ENCODE peak calls at places on chromosomes 2 and 18, in six cellular contexts. R is naive B cell; N is RWPE2; F is Panc1; X is stimulated activated naive CD8-positive, alpha-beta T cell treated with anti-CD3 and anti-CD28 coated beads, Interleukin-15, amount 100 ng/mL, for 72 hours; C is activated naive CD4-positive, alpha-beta T cell treated with anti-CD3 and anti-CD28 coated beads, Interleukin-2, amount 50 U/mL, for 72 hours. D is an unnamed sample.

GRCh38 chr2:23449413-23449812 is 64.4 kb downstream of the KLHL29 start:
- ATAC-seq in R (peak; percentile 41), X (no peak), N (no peak), C (no peak), F (no peak), D (no peak)

GRCh38 chr18:46071894-46072867 is at the start of gene PSTPIP2:
- ATAC-seq in X (peak; percentile 81), R (peak; percentile 76), N (peak; percentile 77), F (peak; percentile 53), C (peak; percentile 69), D (peak; percentile 73)

GRCh38 chr2:53210538-53210937 is 557.1 kb upstream of the CHAC2 start:
- ATAC-seq in R (no peak), F (no peak), C (no peak), N (no peak), X (no peak), D (no peak)

GRCh38 chr18:42417189-42417588 is 462.2 kb downstream of the PIK3C3 start:
- ATAC-seq in R (no peak), N (no peak), C (no peak), F (no peak), X (no peak), D (no peak)

GRCh38 chr2:13596233-13596632 is 879.5 kb downstream of the TRIB2 start:
- ATAC-seq in C (no peak), X (no peak), N (peak; percentile 31), R (no peak), F (no peak), D (no peak)

GRCh38 chr2:239383796-239384156 is 17.0 kb downstream of the HDAC4 start:
- ATAC-seq in X (no peak), C (no peak), F (no peak), N (no peak), R (no peak), D (no peak)

GRCh38 chr2:26756337-26756736 is 7.7 kb upstream of the SLC35F6 start:
- ATAC-seq in C (no peak), F (no peak), N (no peak), X (no peak), R (no peak), D (no peak)

GRCh38 chr2:67641709-67642397 is 244.7 kb downstream of the ETAA1 start:
- ATAC-seq in N (no peak), X (no peak), R (no peak), F (no peak), C (no peak), D (no peak)

GRCh38 chr2:219514196-219514761 is at the start of gene ASIC4:
- ATAC-seq in C (no peak), R (no peak), N (no peak), X (no peak), F (no peak), D (no peak)

GRCh38 chr2:54514819-54515569 is 58.9 kb downstream of the SPTBN1 start:
- ATAC-seq in C (no peak), F (no peak), R (no peak), X (no peak), N (no peak), D (no peak)

GRCh38 chr2:121722479-121722878 is 14.2 kb downstream of the NIFK start:
- ATAC-seq in X (peak; percentile 77), R (no peak), N (peak; percentile 63), F (peak; percentile 57), C (peak; percentile 94), D (peak; percentile 97)

GRCh38 chr2:27756544-27757498 is 14.7 kb upstream of the MRPL33 start:
- ATAC-seq in F (no peak), C (no peak), N (no peak), X (no peak), R (no peak), D (no peak)

GRCh38 chr2:100673691-100674485 is 111.1 kb downstream of the PDCL3 start:
- ATAC-seq in F (no peak), R (no peak), X (no peak), C (no peak), N (no peak), D (no peak)

GRCh38 chr2:181440336-181440735 is 16.9 kb upstream of the ITGA4 start:
- ATAC-seq in F (no peak), N (no peak), C (no peak), X (no peak), R (no peak), D (no peak)

GRCh38 chr2:189613650-189614420 is 33.2 kb upstream of the SLC40A1 start:
- ATAC-seq in N (peak; percentile 33), C (no peak), X (no peak), F (no peak), R (no peak), D (no peak)

GRCh38 chr2:12321017-12321641 is 395.6 kb upstream of the TRIB2 start:
- ATAC-seq in F (no peak), R (no peak), N (peak; percentile 30), C (no peak), X (no peak), D (no peak)

GRCh38 chr2:157747695-157748370 is 119.2 kb upstream of the ACVR1C start:
- ATAC-seq in F (no peak), X (peak; percentile 62), C (no peak), R (no peak), N (no peak), D (no peak)

GRCh38 chr2:234725528-234726264 is 226.1 kb upstream of the SH3BP4 start:
- ATAC-seq in N (no peak), F (no peak), R (no peak), X (no peak), C (no peak), D (no peak)

D was measured in activated T-helper 17 cell treated with anti-CD3 and anti-CD28 coated beads, Interleukin-2, amount 50 U/mL, for 72 hours.